ENCODE peak calls at places on chromosomes 2 and 18, in six cellular contexts. F is fibroblast of lung, E is fibroblast of pulmonary artery, U is psoas muscle, T is aorta, V is anterior cingulate cortex. N is an unnamed sample.

GRCh38 chr2:207073791-207074678 is 91.7 kb downstream of the KLF7 start:
- DNase-seq in F (peak), E (no peak), U (peak), T (peak), V (peak), N (no peak)

GRCh38 chr2:169106125-169106524 is 36.8 kb downstream of the DHRS9 start:
- DNase-seq in F (no peak), E (no peak), U (no peak), T (no peak), V (no peak), N (no peak)

GRCh38 chr2:199465988-199466703 is 8.4 kb upstream of the SATB2 start:
- DNase-seq in F (no peak), E (no peak), U (no peak), T (no peak), V (no peak), N (no peak)

GRCh38 chr2:166158546-166158945 is 30.7 kb upstream of the SCN1A start:
- DNase-seq in F (peak), E (no peak), U (no peak), T (no peak), V (no peak), N (no peak)

GRCh38 chr2:109679627-109680026 is 65.5 kb downstream of the SOWAHC start:
- DNase-seq in F (no peak), E (no peak), U (no peak), T (no peak), V (no peak), N (no peak)

GRCh38 chr2:222810044-222810443 is 50.8 kb upstream of the ACSL3 start:
- DNase-seq in F (no peak), E (no peak), U (no peak), T (no peak), V (no peak), N (no peak)

GRCh38 chr2:183105402-183106134 is 18.7 kb upstream of the NUP35 start:
- DNase-seq in F (peak), E (no peak), U (no peak), T (no peak), V (no peak), N (no peak)

GRCh38 chr2:237600205-237600846 is 9.8 kb upstream of the RAB17 start:
- DNase-seq in F (peak), E (peak), U (peak), T (peak), V (no peak), N (peak)

GRCh38 chr18:73948497-73948896 is 199.1 kb downstream of the FBXO15 start:
- DNase-seq in F (peak), E (peak), U (no peak), T (no peak), V (no peak), N (no peak)

GRCh38 chr2:174492963-174493431 is 6.2 kb upstream of the GPR155 start:
- DNase-seq in F (no peak), E (no peak), U (no peak), T (peak), V (no peak), N (no peak)

GRCh38 chr2:206531996-206532543 is 88.7 kb downstream of the ADAM23 start:
- DNase-seq in F (peak), E (no peak), U (peak), T (no peak), V (peak), N (no peak)

GRCh38 chr2:85410584-85411404 is 628 bp upstream of the CAPG start:
- DNase-seq in F (peak), E (no peak), U (no peak), T (no peak), V (no peak), N (no peak)

GRCh38 chr2:192775011-192775410 is 580.3 kb upstream of the TMEFF2 start:
- DNase-seq in F (no peak), E (no peak), U (no peak), T (no peak), V (no peak), N (no peak)

GRCh38 chr2:46866770-46867246 is 48.8 kb downstream of the MCFD2 start:
- DNase-seq in F (no peak), E (peak), U (peak), T (no peak), V (no peak), N (peak)

GRCh38 chr2:14621874-14622273 is 10.6 kb upstream of the LRATD1 start:
- DNase-seq in F (no peak), E (no peak), U (no peak), T (no peak), V (no peak), N (no peak)

GRCh38 chr18:47983946-47984345 is 53.5 kb upstream of the SMAD2 start:
- DNase-seq in F (no peak), E (no peak), U (no peak), T (no peak), V (no peak), N (no peak)

GRCh38 chr2:111126581-111126980 is 5.9 kb downstream of the BCL2L11 start:
- DNase-seq in F (no peak), E (no peak), U (no peak), T (no peak), V (no peak), N (no peak)

GRCh38 chr2:73987109-73987947 is 2.6 kb downstream of the TET3 start:
- DNase-seq in F (peak), E (peak), U (no peak), T (peak), V (no peak), N (no peak)

GRCh38 chr2:162118166-162119031 is 33.6 kb downstream of the GCG start:
- DNase-seq in F (peak), E (peak), U (peak), T (no peak), V (no peak), N (no peak)

GRCh38 chr2:25301453-25302352 is 40.0 kb downstream of the DNMT3A start:
- DNase-seq in F (peak), E (peak), U (no peak), T (no peak), V (no peak), N (no peak)

GRCh38 chr2:219475697-219476604 is 22.7 kb upstream of the GMPPA start:
- DNase-seq in F (peak), E (peak), U (peak), T (peak), V (peak), N (peak)

GRCh38 chr2:66301073-66301766 is 133.7 kb upstream of the MEIS1 start:
- DNase-seq in F (peak), E (peak), U (peak), T (peak), V (no peak), N (peak)

GRCh38 chr2:205596581-205596980 is 85.7 kb upstream of the NRP2 start:
- DNase-seq in F (no peak), E (no peak), U (no peak), T (no peak), V (no peak), N (no peak)

GRCh38 chr18:59662008-59662701 is 35.1 kb downstream of the CCBE1 start:
- DNase-seq in F (peak), E (no peak), U (no peak), T (no peak), V (no peak), N (no peak)

GRCh38 chr2:232103140-232103737 is 141.7 kb downstream of the DIS3L2 start:
- DNase-seq in F (peak), E (peak), U (no peak), T (no peak), V (no peak), N (no peak)

GRCh38 chr2:152051373-152051893 is 47.4 kb downstream of the CACNB4 start:
- DNase-seq in F (no peak), E (no peak), U (no peak), T (no peak), V (no peak), N (no peak)

GRCh38 chr2:199439094-199439493 is 18.6 kb downstream of the SATB2 start:
- DNase-seq in F (no peak), E (no peak), U (no peak), T (no peak), V (no peak), N (no peak)

GRCh38 chr18:21291106-21291505 is 49.1 kb downstream of the GREB1L start:
- DNase-seq in F (no peak), E (no peak), U (no peak), T (no peak), V (no peak), N (no peak)

GRCh38 chr18:2961828-2962227 is 51.1 kb downstream of the LPIN2 start:
- DNase-seq in F (peak), E (no peak), U (no peak), T (no peak), V (peak), N (peak)

GRCh38 chr18:49531678-49532153 is 30.1 kb upstream of the LIPG start:
- DNase-seq in F (no peak), E (peak), U (no peak), T (no peak), V (no peak), N (no peak)

GRCh38 chr18:9792565-9793226 is 84.6 kb downstream of the RAB31 start:
- DNase-seq in F (no peak), E (no peak), U (no peak), T (no peak), V (no peak), N (no peak)

GRCh38 chr2:34004936-34005335 is 405.8 kb upstream of the FAM98A start:
- DNase-seq in F (no peak), E (no peak), U (no peak), T (no peak), V (peak), N (no peak)

GRCh38 chr18:48475635-48476549 is 62.9 kb upstream of the CTIF start:
- DNase-seq in F (peak), E (peak), U (no peak), T (peak), V (peak), N (peak)

GRCh38 chr2:113863166-113863565 is 26.7 kb upstream of the ACTR3 start:
- DNase-seq in F (no peak), E (no peak), U (no peak), T (no peak), V (no peak), N (no peak)

GRCh38 chr2:45946023-45946422 is 294.5 kb downstream of the PRKCE start:
- DNase-seq in F (peak), E (peak), U (no peak), T (no peak), V (no peak), N (no peak)

GRCh38 chr2:55097462-55098410 is 47.5 kb upstream of the RTN4 start:
- DNase-seq in F (peak), E (peak), U (peak), T (no peak), V (no peak), N (no peak)

GRCh38 chr2:143284087-143284675 is 155.0 kb downstream of the ARHGAP15 start:
- DNase-seq in F (peak), E (peak), U (no peak), T (peak), V (no peak), N (no peak)

GRCh38 chr18:34350778-34351177 is 126.1 kb upstream of the NOL4 start:
- DNase-seq in F (no peak), E (no peak), U (no peak), T (no peak), V (no peak), N (no peak)